ENCODE peak calls at places on chromosomes 12 and 14, in five cellular contexts. F is IMR-90, V is GM12878, K is HepG2, Z is K562. L is an unnamed sample.

GRCh38 chr12:125163148-125163547 is 97.9 kb downstream of the AACS start:
- DNase-seq in F (no peak), V (no peak), K (no peak), Z (no peak), L (no peak)

GRCh38 chr12:93317227-93317626 is 60.5 kb upstream of the NUDT4 start:
- DNase-seq in V (no peak), Z (no peak), K (peak; percentile 84), F (no peak), L (no peak)

GRCh38 chr12:30450872-30451271 is 244.8 kb downstream of the IPO8 start:
- DNase-seq in Z (peak; percentile 14), F (no peak), K (no peak), V (no peak), L (no peak)

GRCh38 chr12:52069410-52070242 is at the start of gene ATG101:
- DNase-seq in F (peak; percentile 96), K (peak; percentile 90), V (peak; percentile 73), Z (peak; percentile 89), L (peak; percentile 98)

GRCh38 chr12:102728506-102729242 is 188.4 kb downstream of the PAH start:
- DNase-seq in K (no peak), Z (no peak), F (no peak), V (peak; percentile 77), L (no peak)

GRCh38 chr12:24223926-24224325 is 274.5 kb upstream of the SOX5 start:
- DNase-seq in V (no peak), Z (no peak), K (no peak), F (no peak), L (no peak)

GRCh38 chr12:95547522-95548055 is 3.7 kb downstream of the USP44 start:
- DNase-seq in V (no peak), Z (no peak), K (no peak), F (peak; percentile 96), L (no peak)

GRCh38 chr14:100840286-100840685 is 14.4 kb downstream of the MEG3 start:
- DNase-seq in K (no peak), V (no peak), F (no peak), Z (no peak), L (no peak)

DNA sequence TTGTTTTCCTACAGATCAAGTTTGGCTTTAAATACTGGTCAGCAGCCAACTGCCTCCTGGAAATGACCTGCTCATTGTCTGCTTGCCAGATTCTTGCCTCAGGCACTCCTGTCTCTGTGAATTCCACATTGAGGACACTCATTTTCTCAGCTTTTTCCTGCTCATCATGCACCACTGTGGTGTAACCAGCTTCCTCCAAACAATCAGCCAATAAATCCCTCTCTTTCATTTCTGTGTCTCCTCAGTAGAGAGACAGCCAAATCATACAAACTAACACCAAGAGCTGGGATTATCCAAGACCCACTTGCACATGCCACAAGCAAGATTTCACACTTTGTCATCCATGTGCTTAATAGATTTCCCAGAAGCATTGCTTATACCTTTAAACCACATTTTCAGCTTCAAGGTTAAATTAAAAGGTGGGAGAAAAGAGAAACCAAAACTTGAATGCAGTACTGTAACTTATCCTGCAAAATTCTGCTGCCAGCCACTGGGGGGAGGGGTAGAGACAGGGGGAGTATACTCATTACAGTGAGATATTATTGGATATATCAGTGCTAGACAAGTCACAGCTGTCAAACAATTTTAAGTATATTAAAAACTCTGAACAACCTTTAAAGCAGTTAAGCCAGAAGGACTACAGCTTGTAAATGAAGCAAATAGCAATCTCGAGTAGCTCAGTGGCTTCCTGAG is 105.0 kb downstream of the PPP2R5E start:
- DNase-seq in V (no peak), K (peak; percentile 9), F (peak; percentile 92), Z (peak; percentile 14), L (peak; percentile 26)
- TF ChIP-seq RFX5 in V (no peak), K (no peak), F (no peak), Z (no peak), L (no peak)

GRCh38 chr12:123843912-123844748 is 82.0 kb downstream of the DNAH10 start:
- DNase-seq in V (no peak), F (no peak), Z (no peak), K (no peak), L (no peak)
- TF ChIP-seq BHLHE40 in V (no peak), F (no peak), Z (no peak), K (no peak), L (no peak)

DNA sequence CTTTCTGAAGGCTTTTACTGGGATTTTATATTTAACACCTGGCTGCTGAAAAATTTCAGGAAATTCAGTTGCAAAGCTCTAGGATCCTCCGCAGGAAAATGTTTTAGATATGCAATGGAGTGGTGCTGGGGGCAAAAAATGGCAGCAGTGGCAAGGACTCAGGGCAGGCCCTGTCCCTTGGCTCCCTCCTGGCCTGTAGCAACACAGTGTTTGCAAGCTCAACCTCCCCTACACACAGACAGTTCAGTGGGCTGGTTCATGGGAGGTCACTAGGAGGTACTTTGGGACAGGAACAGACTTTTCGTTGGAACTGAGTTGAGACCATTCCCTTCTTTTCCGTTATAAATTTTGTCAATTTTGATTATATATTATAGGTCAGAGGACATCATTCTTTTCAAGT is 270.4 kb downstream of the ADAMTS20 start:
- DNase-seq in V (no peak), F (no peak), K (no peak), Z (no peak), L (no peak)
- TF ChIP-seq RFX5 in V (no peak), F (no peak), K (no peak), Z (no peak), L (no peak)

GRCh38 chr12:26678697-26679660 is 154.0 kb downstream of the ITPR2 start:
- DNase-seq in K (no peak), F (peak; percentile 32), V (no peak), Z (no peak), L (no peak)
- TF ChIP-seq BHLHE40 in K (no peak), F (no peak), V (no peak), Z (no peak), L (no peak)

L was measured in A549.